ENCODE peak calls at places on chromosomes 6 and 20, in five cellular contexts. One of them, this sample, is unnamed.
A peak's percentile ranks its signal among the peaks of the same experiment; 100 is the strongest.

GRCh38 chr6:153145591-153145990 is 14.5 kb upstream of the RGS17 start:
- DNase-seq in stimulated activated CD4-positive, alpha-beta T cell treated with anti-CD3 and anti-CD28 coated beads, Interleukin-2, amount 100 ng/mL, for 48 hours: no peak
- DNase-seq in NCI-H774: peak; percentile 94
- DNase-seq in T-helper 1 cell: no peak
- DNase-seq in non-pigmented ciliary epithelial cell: no peak
- DNase-seq in this sample: no peak

GRCh38 chr6:149508485-149508884 is 23.7 kb upstream of the ZC3H12D start:
- DNase-seq in non-pigmented ciliary epithelial cell: no peak
- DNase-seq in stimulated activated CD4-positive, alpha-beta T cell treated with anti-CD3 and anti-CD28 coated beads, Interleukin-2, amount 100 ng/mL, for 48 hours: no peak
- DNase-seq in NCI-H774: no peak
- DNase-seq in T-helper 1 cell: peak; percentile 37
- DNase-seq in this sample: no peak

GRCh38 chr6:70254784-70255183 is 48.1 kb downstream of the COL9A1 start:
- DNase-seq in T-helper 1 cell: no peak
- DNase-seq in NCI-H774: no peak
- DNase-seq in stimulated activated CD4-positive, alpha-beta T cell treated with anti-CD3 and anti-CD28 coated beads, Interleukin-2, amount 100 ng/mL, for 48 hours: no peak
- DNase-seq in non-pigmented ciliary epithelial cell: no peak
- DNase-seq in this sample: no peak

GRCh38 chr6:37106554-37106953 is 63.4 kb upstream of the PIM1 start:
- DNase-seq in T-helper 1 cell: no peak
- DNase-seq in non-pigmented ciliary epithelial cell: no peak
- DNase-seq in NCI-H774: no peak
- DNase-seq in stimulated activated CD4-positive, alpha-beta T cell treated with anti-CD3 and anti-CD28 coated beads, Interleukin-2, amount 100 ng/mL, for 48 hours: no peak
- DNase-seq in this sample: no peak

GRCh38 chr6:143583542-143584330 is 72.2 kb upstream of the FUCA2 start:
- DNase-seq in stimulated activated CD4-positive, alpha-beta T cell treated with anti-CD3 and anti-CD28 coated beads, Interleukin-2, amount 100 ng/mL, for 48 hours: no peak
- DNase-seq in non-pigmented ciliary epithelial cell: peak; percentile 32
- DNase-seq in T-helper 1 cell: no peak
- DNase-seq in NCI-H774: no peak
- DNase-seq in this sample: no peak

GRCh38 chr6:30396833-30397479 is 52.0 kb downstream of the RPP21 start:
- DNase-seq in NCI-H774: peak; percentile 53
- DNase-seq in stimulated activated CD4-positive, alpha-beta T cell treated with anti-CD3 and anti-CD28 coated beads, Interleukin-2, amount 100 ng/mL, for 48 hours: peak; percentile 90
- DNase-seq in T-helper 1 cell: peak; percentile 74
- DNase-seq in non-pigmented ciliary epithelial cell: peak; percentile 13
- DNase-seq in this sample: peak; percentile 83

GRCh38 chr6:148501178-148501590 is 158.5 kb downstream of the SASH1 start:
- DNase-seq in non-pigmented ciliary epithelial cell: no peak
- DNase-seq in T-helper 1 cell: no peak
- DNase-seq in stimulated activated CD4-positive, alpha-beta T cell treated with anti-CD3 and anti-CD28 coated beads, Interleukin-2, amount 100 ng/mL, for 48 hours: no peak
- DNase-seq in NCI-H774: no peak
- DNase-seq in this sample: no peak

GRCh38 chr20:35511814-35512420 is 17.5 kb downstream of the C20orf173 start:
- DNase-seq in NCI-H774: no peak
- DNase-seq in stimulated activated CD4-positive, alpha-beta T cell treated with anti-CD3 and anti-CD28 coated beads, Interleukin-2, amount 100 ng/mL, for 48 hours: no peak
- DNase-seq in non-pigmented ciliary epithelial cell: no peak
- DNase-seq in T-helper 1 cell: no peak
- DNase-seq in this sample: no peak

GRCh38 chr20:18795366-18795765 is 18.2 kb upstream of the SCP2D1 start:
- DNase-seq in NCI-H774: no peak
- DNase-seq in stimulated activated CD4-positive, alpha-beta T cell treated with anti-CD3 and anti-CD28 coated beads, Interleukin-2, amount 100 ng/mL, for 48 hours: no peak
- DNase-seq in non-pigmented ciliary epithelial cell: no peak
- DNase-seq in T-helper 1 cell: no peak
- DNase-seq in this sample: no peak

GRCh38 chr6:12776291-12776690 is 59.7 kb downstream of the PHACTR1 start:
- DNase-seq in T-helper 1 cell: no peak
- DNase-seq in NCI-H774: no peak
- DNase-seq in stimulated activated CD4-positive, alpha-beta T cell treated with anti-CD3 and anti-CD28 coated beads, Interleukin-2, amount 100 ng/mL, for 48 hours: no peak
- DNase-seq in non-pigmented ciliary epithelial cell: no peak
- DNase-seq in this sample: no peak

GRCh38 chr20:62739581-62740285 is 31.1 kb downstream of the NTSR1 start:
- DNase-seq in stimulated activated CD4-positive, alpha-beta T cell treated with anti-CD3 and anti-CD28 coated beads, Interleukin-2, amount 100 ng/mL, for 48 hours: peak; percentile 26
- DNase-seq in T-helper 1 cell: peak; percentile 33
- DNase-seq in non-pigmented ciliary epithelial cell: no peak
- DNase-seq in NCI-H774: no peak
- DNase-seq in this sample: no peak

GRCh38 chr6:42742116-42742894 is 3.6 kb downstream of the TBCC start:
- DNase-seq in NCI-H774: peak; percentile 47
- DNase-seq in non-pigmented ciliary epithelial cell: no peak
- DNase-seq in stimulated activated CD4-positive, alpha-beta T cell treated with anti-CD3 and anti-CD28 coated beads, Interleukin-2, amount 100 ng/mL, for 48 hours: no peak
- DNase-seq in T-helper 1 cell: no peak
- DNase-seq in this sample: no peak

GRCh38 chr6:153058291-153058690 is 55.8 kb upstream of the MTRF1L start:
- DNase-seq in stimulated activated CD4-positive, alpha-beta T cell treated with anti-CD3 and anti-CD28 coated beads, Interleukin-2, amount 100 ng/mL, for 48 hours: no peak
- DNase-seq in non-pigmented ciliary epithelial cell: no peak
- DNase-seq in T-helper 1 cell: no peak
- DNase-seq in NCI-H774: peak; percentile 21
- DNase-seq in this sample: no peak

GRCh38 chr6:56244089-56244488 is 3.3 kb downstream of the COL21A1 start:
- DNase-seq in stimulated activated CD4-positive, alpha-beta T cell treated with anti-CD3 and anti-CD28 coated beads, Interleukin-2, amount 100 ng/mL, for 48 hours: no peak
- DNase-seq in non-pigmented ciliary epithelial cell: no peak
- DNase-seq in T-helper 1 cell: no peak
- DNase-seq in NCI-H774: no peak
- DNase-seq in this sample: no peak

GRCh38 chr20:910840-911770 is 5.0 kb downstream of the ANGPT4 start:
- DNase-seq in stimulated activated CD4-positive, alpha-beta T cell treated with anti-CD3 and anti-CD28 coated beads, Interleukin-2, amount 100 ng/mL, for 48 hours: no peak
- DNase-seq in non-pigmented ciliary epithelial cell: no peak
- DNase-seq in T-helper 1 cell: no peak
- DNase-seq in NCI-H774: no peak
- DNase-seq in this sample: no peak

GRCh38 chr6:134477991-134478635 is 160.2 kb upstream of the SGK1 start:
- DNase-seq in T-helper 1 cell: no peak
- DNase-seq in non-pigmented ciliary epithelial cell: no peak
- DNase-seq in NCI-H774: no peak
- DNase-seq in stimulated activated CD4-positive, alpha-beta T cell treated with anti-CD3 and anti-CD28 coated beads, Interleukin-2, amount 100 ng/mL, for 48 hours: no peak
- DNase-seq in this sample: no peak

This sample was measured in activated CD4-positive, alpha-beta T cell treated with anti-CD3 and anti-CD28 coated beads for 24 hours.